ENCODE peak calls at places on chromosome 1, in ten cellular contexts. One of them, this sample, is unnamed.

GRCh38 chr1:61993331-61993961 is 201.2 kb upstream of the L1TD1 start:
- DNase-seq in IMR-90: no peak
- DNase-seq in DND-41: no peak
- DNase-seq in cardiac muscle cell: no peak
- DNase-seq in tibial artery: no peak
- DNase-seq in OCI-LY7: no peak
- DNase-seq in esophagus muscularis mucosa: no peak
- DNase-seq in left ventricle myocardium inferior: no peak
- DNase-seq in stomach: no peak
- DNase-seq in HAP-1: no peak
- DNase-seq in this sample: no peak

GRCh38 chr1:82567308-82567707 is 766.6 kb downstream of the ADGRL2 start:
- DNase-seq in IMR-90: no peak
- DNase-seq in OCI-LY7: no peak
- DNase-seq in HAP-1: no peak
- DNase-seq in DND-41: no peak
- DNase-seq in esophagus muscularis mucosa: no peak
- DNase-seq in stomach: no peak
- DNase-seq in left ventricle myocardium inferior: no peak
- DNase-seq in cardiac muscle cell: no peak
- DNase-seq in tibial artery: no peak
- DNase-seq in this sample: no peak

GRCh38 chr1:64308856-64309255 is 105.4 kb downstream of the UBE2U start:
- DNase-seq in DND-41: no peak
- DNase-seq in tibial artery: no peak
- DNase-seq in esophagus muscularis mucosa: no peak
- DNase-seq in IMR-90: no peak
- DNase-seq in cardiac muscle cell: no peak
- DNase-seq in stomach: no peak
- DNase-seq in OCI-LY7: no peak
- DNase-seq in left ventricle myocardium inferior: no peak
- DNase-seq in HAP-1: no peak
- DNase-seq in this sample: no peak

GRCh38 chr1:16927711-16928485 is 6.2 kb downstream of the CROCC start:
- DNase-seq in HAP-1: no peak
- DNase-seq in OCI-LY7: no peak
- DNase-seq in esophagus muscularis mucosa: no peak
- DNase-seq in tibial artery: no peak
- DNase-seq in stomach: no peak
- DNase-seq in DND-41: no peak
- DNase-seq in cardiac muscle cell: no peak
- DNase-seq in left ventricle myocardium inferior: no peak
- DNase-seq in IMR-90: no peak
- DNase-seq in this sample: no peak

GRCh38 chr1:213569816-213570150 is 418.0 kb upstream of the PROX1 start:
- DNase-seq in tibial artery: no peak
- DNase-seq in IMR-90: no peak
- DNase-seq in HAP-1: no peak
- DNase-seq in DND-41: no peak
- DNase-seq in OCI-LY7: no peak
- DNase-seq in stomach: no peak
- DNase-seq in cardiac muscle cell: no peak
- DNase-seq in left ventricle myocardium inferior: no peak
- DNase-seq in esophagus muscularis mucosa: peak; percentile 74
- DNase-seq in this sample: peak; percentile 51

GRCh38 chr1:244221961-244222360 is 170.9 kb downstream of the ZBTB18 start:
- DNase-seq in tibial artery: no peak
- DNase-seq in IMR-90: peak; percentile 46
- DNase-seq in left ventricle myocardium inferior: no peak
- DNase-seq in stomach: no peak
- DNase-seq in esophagus muscularis mucosa: no peak
- DNase-seq in DND-41: no peak
- DNase-seq in cardiac muscle cell: no peak
- DNase-seq in HAP-1: no peak
- DNase-seq in OCI-LY7: no peak
- DNase-seq in this sample: no peak

GRCh38 chr1:232764458-232765231 is 40.6 kb upstream of the MAP10 start:
- DNase-seq in HAP-1: no peak
- DNase-seq in OCI-LY7: no peak
- DNase-seq in stomach: no peak
- DNase-seq in IMR-90: no peak
- DNase-seq in cardiac muscle cell: no peak
- DNase-seq in left ventricle myocardium inferior: no peak
- DNase-seq in esophagus muscularis mucosa: no peak
- DNase-seq in tibial artery: no peak
- DNase-seq in DND-41: no peak
- DNase-seq in this sample: peak; percentile 58

GRCh38 chr1:236120725-236121153 is 21.6 kb upstream of the GPR137B start:
- DNase-seq in stomach: no peak
- DNase-seq in IMR-90: no peak
- DNase-seq in esophagus muscularis mucosa: no peak
- DNase-seq in cardiac muscle cell: no peak
- DNase-seq in DND-41: no peak
- DNase-seq in tibial artery: no peak
- DNase-seq in OCI-LY7: no peak
- DNase-seq in HAP-1: no peak
- DNase-seq in left ventricle myocardium inferior: no peak
- DNase-seq in this sample: no peak

GRCh38 chr1:46466477-46467182 is 23.0 kb upstream of the DMBX1 start:
- DNase-seq in DND-41: peak; percentile 20
- DNase-seq in stomach: peak; percentile 28
- DNase-seq in tibial artery: no peak
- DNase-seq in esophagus muscularis mucosa: no peak
- DNase-seq in IMR-90: no peak
- DNase-seq in cardiac muscle cell: peak; percentile 54
- DNase-seq in left ventricle myocardium inferior: peak; percentile 40
- DNase-seq in OCI-LY7: no peak
- DNase-seq in HAP-1: peak; percentile 90
- DNase-seq in this sample: no peak

GRCh38 chr1:101051688-101052638 is 26.4 kb upstream of the DPH5 start:
- DNase-seq in left ventricle myocardium inferior: no peak
- DNase-seq in OCI-LY7: peak; percentile 29
- DNase-seq in cardiac muscle cell: no peak
- DNase-seq in HAP-1: no peak
- DNase-seq in esophagus muscularis mucosa: no peak
- DNase-seq in tibial artery: no peak
- DNase-seq in DND-41: no peak
- DNase-seq in IMR-90: no peak
- DNase-seq in stomach: no peak
- DNase-seq in this sample: no peak

GRCh38 chr1:110087812-110088738 is 17.6 kb upstream of the ALX3 start:
- DNase-seq in tibial artery: peak; percentile 49
- DNase-seq in DND-41: peak; percentile 53
- DNase-seq in OCI-LY7: peak; percentile 68
- DNase-seq in stomach: peak; percentile 52
- DNase-seq in HAP-1: peak; percentile 77
- DNase-seq in left ventricle myocardium inferior: no peak
- DNase-seq in IMR-90: peak; percentile 56
- DNase-seq in esophagus muscularis mucosa: no peak
- DNase-seq in cardiac muscle cell: peak; percentile 77
- DNase-seq in this sample: peak; percentile 70

GRCh38 chr1:163747855-163748254 is 426.1 kb downstream of the NUF2 start:
- DNase-seq in tibial artery: no peak
- DNase-seq in DND-41: no peak
- DNase-seq in left ventricle myocardium inferior: no peak
- DNase-seq in IMR-90: no peak
- DNase-seq in HAP-1: no peak
- DNase-seq in OCI-LY7: no peak
- DNase-seq in cardiac muscle cell: peak; percentile 9
- DNase-seq in stomach: no peak
- DNase-seq in esophagus muscularis mucosa: no peak
- DNase-seq in this sample: no peak

DNA sequence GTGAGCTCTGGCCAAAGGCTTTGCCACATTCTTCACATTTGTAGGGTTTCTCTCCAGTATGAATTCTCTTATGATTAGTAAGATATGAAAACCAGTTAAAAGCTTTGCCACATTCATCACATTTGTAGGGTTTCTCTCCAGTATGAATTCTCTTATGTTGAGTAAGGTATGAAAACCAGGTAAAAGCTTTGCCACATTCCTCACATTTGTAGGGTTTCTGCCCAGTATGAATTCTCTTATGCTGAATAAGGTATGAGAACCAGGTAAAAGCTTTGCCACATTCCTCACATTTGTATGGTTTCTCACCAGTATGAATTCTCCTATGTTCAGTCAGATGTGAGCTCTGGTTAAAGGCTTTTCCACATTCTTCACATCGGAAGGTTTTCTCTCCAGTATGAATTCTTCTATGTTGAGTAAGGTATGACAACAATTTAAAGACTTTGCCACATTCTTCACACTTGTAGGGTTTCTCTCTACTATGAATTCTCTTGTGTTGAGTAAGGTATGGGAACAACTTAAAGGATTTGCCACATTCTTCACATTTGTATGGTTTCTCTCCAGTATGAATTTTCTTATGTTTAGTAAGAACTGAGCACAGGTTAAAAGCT is 20.7 kb downstream of the ZNF695 start:
- DNase-seq in tibial artery: no peak
- DNase-seq in stomach: no peak
- DNase-seq in OCI-LY7: no peak
- DNase-seq in esophagus muscularis mucosa: no peak
- DNase-seq in cardiac muscle cell: no peak
- DNase-seq in left ventricle myocardium inferior: no peak
- DNase-seq in HAP-1: no peak
- DNase-seq in DND-41: no peak
- DNase-seq in IMR-90: no peak
- DNase-seq in this sample: no peak
- H3K9me3 ChIP-seq in tibial artery: peaks cover 86% of the 10 kb centered on the region
- H3K9me3 ChIP-seq in stomach: peaks cover 99% of the 10 kb centered on the region
- H3K9me3 ChIP-seq in OCI-LY7: peaks cover 62% of the 10 kb centered on the region
- H3K9me3 ChIP-seq in esophagus muscularis mucosa: peaks cover 93% of the 10 kb centered on the region
- H3K9me3 ChIP-seq in cardiac muscle cell: peaks cover 8% of the 10 kb centered on the region
- H3K9me3 ChIP-seq in left ventricle myocardium inferior: peaks cover 100% of the 10 kb centered on the region
- H3K9me3 ChIP-seq in HAP-1: peaks cover 40% of the 10 kb centered on the region
- H3K9me3 ChIP-seq in DND-41: peaks cover 89% of the 10 kb centered on the region
- H3K9me3 ChIP-seq in IMR-90: peaks cover 38% of the 10 kb centered on the region
- H3K9me3 ChIP-seq in this sample: peaks cover 5% of the 10 kb centered on the region

DNA sequence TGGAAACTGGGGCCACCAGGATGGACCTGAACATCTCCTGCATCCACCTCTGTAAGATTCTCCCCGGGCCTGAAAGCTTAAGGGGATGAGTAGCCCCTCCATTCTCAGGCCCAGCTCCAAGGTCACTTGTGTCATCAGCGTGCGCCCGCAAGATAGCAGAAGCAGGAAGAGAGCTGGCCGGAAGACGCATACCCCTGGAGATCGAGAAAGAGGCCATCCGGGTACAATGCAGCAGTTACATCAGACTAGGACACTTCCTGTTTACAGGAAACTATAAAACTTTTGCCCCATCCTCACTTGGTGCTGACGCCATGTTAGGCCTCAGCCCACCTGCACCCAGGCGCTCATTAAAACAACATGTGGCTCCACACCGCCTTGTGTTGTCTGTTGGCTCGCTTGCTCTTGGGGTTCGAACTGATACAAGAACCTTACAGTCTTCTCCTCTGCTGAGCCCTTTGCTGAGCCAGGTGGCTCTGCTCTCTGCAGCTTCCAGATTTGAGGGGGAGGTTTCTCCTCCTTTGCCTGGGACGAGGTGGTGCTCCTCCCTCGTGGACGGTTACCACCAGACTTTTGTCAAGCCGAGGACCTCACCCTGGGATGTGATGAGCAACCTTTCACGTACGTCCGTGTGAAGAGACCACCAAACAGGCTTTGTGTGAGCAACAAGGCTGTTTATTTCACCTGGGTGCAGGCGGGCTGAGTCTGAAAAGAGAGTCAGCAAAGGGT is 277.5 kb upstream of the C1orf174 start:
- DNase-seq in left ventricle myocardium inferior: no peak
- DNase-seq in tibial artery: no peak
- DNase-seq in IMR-90: no peak
- DNase-seq in HAP-1: no peak
- DNase-seq in stomach: no peak
- DNase-seq in DND-41: no peak
- DNase-seq in OCI-LY7: peak; percentile 53
- DNase-seq in cardiac muscle cell: no peak
- DNase-seq in esophagus muscularis mucosa: peak; percentile 89
- DNase-seq in this sample: no peak
- H3K9me3 ChIP-seq in left ventricle myocardium inferior: no peaks in the 10 kb centered on the region
- H3K9me3 ChIP-seq in tibial artery: no peaks in the 10 kb centered on the region
- H3K9me3 ChIP-seq in IMR-90: peaks cover 45% of the 10 kb centered on the region
- H3K9me3 ChIP-seq in HAP-1: no peaks in the 10 kb centered on the region
- H3K9me3 ChIP-seq in stomach: no peaks in the 10 kb centered on the region
- H3K9me3 ChIP-seq in DND-41: no peaks in the 10 kb centered on the region
- H3K9me3 ChIP-seq in OCI-LY7: no peaks in the 10 kb centered on the region
- H3K9me3 ChIP-seq in cardiac muscle cell: no peaks in the 10 kb centered on the region
- H3K9me3 ChIP-seq in esophagus muscularis mucosa: no peaks in the 10 kb centered on the region
- H3K9me3 ChIP-seq in this sample: no peaks in the 10 kb centered on the region

GRCh38 chr1:2822621-2823145 is 21.2 kb upstream of the TTC34 start:
- DNase-seq in OCI-LY7: no peak
- DNase-seq in DND-41: no peak
- DNase-seq in cardiac muscle cell: no peak
- DNase-seq in left ventricle myocardium inferior: no peak
- DNase-seq in tibial artery: no peak
- DNase-seq in HAP-1: no peak
- DNase-seq in stomach: no peak
- DNase-seq in IMR-90: no peak
- DNase-seq in esophagus muscularis mucosa: no peak
- DNase-seq in this sample: no peak
- H3K9me3 ChIP-seq in OCI-LY7: no peaks in the 10 kb centered on the region
- H3K9me3 ChIP-seq in DND-41: no peaks in the 10 kb centered on the region
- H3K9me3 ChIP-seq in cardiac muscle cell: peaks cover 3% of the 10 kb centered on the region
- H3K9me3 ChIP-seq in left ventricle myocardium inferior: peaks cover 10% of the 10 kb centered on the region
- H3K9me3 ChIP-seq in tibial artery: peaks cover 3% of the 10 kb centered on the region
- H3K9me3 ChIP-seq in HAP-1: no peaks in the 10 kb centered on the region
- H3K9me3 ChIP-seq in stomach: peaks cover 9% of the 10 kb centered on the region
- H3K9me3 ChIP-seq in IMR-90: peaks cover 76% of the 10 kb centered on the region
- H3K9me3 ChIP-seq in esophagus muscularis mucosa: peaks cover 4% of the 10 kb centered on the region
- H3K9me3 ChIP-seq in this sample: no peaks in the 10 kb centered on the region

DNA sequence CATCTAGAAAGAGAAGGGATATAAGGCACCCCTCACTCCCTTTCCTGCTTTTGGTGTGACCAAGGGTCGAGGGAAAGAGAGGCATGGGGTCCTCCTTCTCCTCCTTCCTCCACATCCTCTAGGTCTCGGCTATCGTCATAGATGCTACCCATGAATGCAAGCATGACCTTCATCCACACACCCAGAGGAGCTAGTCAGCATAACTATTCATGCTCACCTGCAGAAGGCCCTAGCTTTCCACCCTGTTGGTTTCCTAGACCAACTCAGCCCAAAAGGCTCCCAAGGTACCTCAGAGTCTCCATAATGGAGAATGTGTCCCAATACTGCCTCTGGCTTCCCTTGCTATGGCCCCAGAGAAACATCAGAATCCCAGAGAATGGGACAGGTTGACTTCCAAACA is 33.2 kb downstream of the MSTO1 start:
- DNase-seq in esophagus muscularis mucosa: no peak
- DNase-seq in tibial artery: no peak
- DNase-seq in stomach: no peak
- DNase-seq in left ventricle myocardium inferior: no peak
- DNase-seq in cardiac muscle cell: no peak
- DNase-seq in DND-41: no peak
- DNase-seq in IMR-90: no peak
- DNase-seq in OCI-LY7: no peak
- DNase-seq in HAP-1: no peak
- DNase-seq in this sample: no peak
- H3K9me3 ChIP-seq in esophagus muscularis mucosa: peaks cover 4% of the 10 kb centered on the region
- H3K9me3 ChIP-seq in tibial artery: peaks cover 8% of the 10 kb centered on the region
- H3K9me3 ChIP-seq in stomach: peaks cover 18% of the 10 kb centered on the region
- H3K9me3 ChIP-seq in left ventricle myocardium inferior: peaks cover 27% of the 10 kb centered on the region
- H3K9me3 ChIP-seq in cardiac muscle cell: peaks cover 2% of the 10 kb centered on the region
- H3K9me3 ChIP-seq in DND-41: peaks cover 27% of the 10 kb centered on the region
- H3K9me3 ChIP-seq in IMR-90: peaks cover 12% of the 10 kb centered on the region
- H3K9me3 ChIP-seq in OCI-LY7: peaks cover 31% of the 10 kb centered on the region
- H3K9me3 ChIP-seq in HAP-1: peaks cover 30% of the 10 kb centered on the region
- H3K9me3 ChIP-seq in this sample: no peaks in the 10 kb centered on the region